ENCODE peak calls at places on chromosomes 12 and 14, in six cellular contexts. M is psoas muscle, W is adrenal gland, H is pancreas, U is A549, R is hepatocyte. J is an unnamed sample.

GRCh38 chr12:111410229-111411186 is 4.8 kb downstream of the SH2B3 start:
- DNase-seq in M (no peak), W (peak; percentile 73), H (peak; percentile 74), U (no peak), R (no peak), J (no peak)

GRCh38 chr12:55700255-55701018 is 7.3 kb downstream of the ITGA7 start:
- DNase-seq in M (peak; percentile 75), W (no peak), H (no peak), U (no peak), R (no peak), J (peak; percentile 73)

GRCh38 chr12:11623382-11623781 is 26.1 kb upstream of the ETV6 start:
- DNase-seq in M (no peak), W (no peak), H (no peak), U (no peak), R (peak; percentile 18), J (no peak)

GRCh38 chr14:69355155-69355954 is 42.7 kb downstream of the ERH start:
- DNase-seq in M (peak; percentile 31), W (no peak), H (no peak), U (no peak), R (peak; percentile 34), J (no peak)

GRCh38 chr14:68564826-68565760 is 227.8 kb downstream of the ZFP36L1 start:
- DNase-seq in M (no peak), W (no peak), H (no peak), U (no peak), R (no peak), J (peak; percentile 53)

GRCh38 chr12:5094550-5094949 is 50.9 kb downstream of the KCNA5 start:
- DNase-seq in M (no peak), W (no peak), H (no peak), U (no peak), R (no peak), J (no peak)

GRCh38 chr14:68890173-68890931 is 88.8 kb downstream of the ACTN1 start:
- DNase-seq in M (no peak), W (no peak), H (no peak), U (no peak), R (no peak), J (no peak)

GRCh38 chr14:51462182-51462581 is 189.5 kb upstream of the FRMD6 start:
- DNase-seq in M (no peak), W (no peak), H (no peak), U (no peak), R (no peak), J (peak; percentile 85)

GRCh38 chr12:106276032-106276728 is 26.4 kb upstream of the TCP11L2 start:
- DNase-seq in M (no peak), W (no peak), H (no peak), U (no peak), R (no peak), J (no peak)

GRCh38 chr14:95255487-95255886 is 64.2 kb downstream of the CLMN start:
- DNase-seq in M (peak; percentile 37), W (peak; percentile 47), H (no peak), U (peak; percentile 81), R (peak; percentile 86), J (peak; percentile 53)

GRCh38 chr12:79531547-79531946 is 159.2 kb downstream of the PAWR start:
- DNase-seq in M (no peak), W (no peak), H (no peak), U (no peak), R (peak; percentile 13), J (no peak)

GRCh38 chr14:96268426-96269358 is 12.7 kb downstream of the BDKRB1 start:
- DNase-seq in M (peak; percentile 65), W (peak; percentile 49), H (no peak), U (peak; percentile 82), R (peak; percentile 81), J (peak; percentile 95)

GRCh38 chr12:40016960-40017359 is 88.9 kb downstream of the SLC2A13 start:
- DNase-seq in M (no peak), W (no peak), H (no peak), U (peak; percentile 18), R (peak; percentile 42), J (no peak)

GRCh38 chr14:23559010-23559920 is 3.2 kb downstream of the THTPA start:
- DNase-seq in M (peak; percentile 53), W (peak; percentile 74), H (peak; percentile 25), U (peak; percentile 72), R (peak; percentile 79), J (no peak)

GRCh38 chr12:57755454-57756372 is 810 bp downstream of the MARCHF9 start:
- DNase-seq in M (no peak), W (no peak), H (peak; percentile 90), U (no peak), R (peak; percentile 71), J (no peak)

GRCh38 chr12:54276368-54276767 is 3.6 kb downstream of the CBX5 start:
- DNase-seq in M (no peak), W (no peak), H (no peak), U (no peak), R (no peak), J (no peak)

GRCh38 chr14:74109369-74109768 is 24.6 kb downstream of the LIN52 start:
- DNase-seq in M (no peak), W (no peak), H (no peak), U (no peak), R (no peak), J (no peak)

GRCh38 chr12:11958216-11959091 is 112.3 kb upstream of the BCL2L14 start:
- DNase-seq in M (no peak), W (no peak), H (no peak), U (peak; percentile 42), R (peak; percentile 16), J (peak; percentile 84)

GRCh38 chr12:108390495-108391203 is 51.5 kb upstream of the CMKLR1 start:
- DNase-seq in M (no peak), W (no peak), H (no peak), U (no peak), R (no peak), J (no peak)

GRCh38 chr12:22256076-22256475 is 78.4 kb downstream of the ST8SIA1 start:
- DNase-seq in M (no peak), W (no peak), H (no peak), U (no peak), R (peak; percentile 35), J (no peak)

GRCh38 chr14:70096866-70097265 is 91.9 kb downstream of the SLC8A3 start:
- DNase-seq in M (no peak), W (no peak), H (no peak), U (peak; percentile 13), R (peak; percentile 27), J (no peak)

GRCh38 chr12:5944053-5944452 is 1.0 kb downstream of the ANO2 start:
- DNase-seq in M (no peak), W (no peak), H (peak; percentile 30), U (no peak), R (no peak), J (no peak)

GRCh38 chr14:52413729-52414453 is 99.8 kb downstream of the PTGER2 start:
- DNase-seq in M (no peak), W (no peak), H (no peak), U (no peak), R (no peak), J (peak; percentile 3)

GRCh38 chr12:101713930-101714329 is 16.5 kb downstream of the CHPT1 start:
- DNase-seq in M (no peak), W (no peak), H (no peak), U (no peak), R (no peak), J (no peak)

GRCh38 chr12:6425588-6426531 is 18.9 kb upstream of the CD27 start:
- DNase-seq in M (peak; percentile 28), W (peak; percentile 88), H (no peak), U (no peak), R (no peak), J (no peak)

GRCh38 chr12:9750276-9751203 is 10.2 kb downstream of the CD69 start:
- DNase-seq in M (no peak), W (no peak), H (no peak), U (peak; percentile 74), R (peak; percentile 78), J (no peak)

GRCh38 chr12:113142173-113142885 is 6.8 kb upstream of the RASAL1 start:
- DNase-seq in M (no peak), W (peak; percentile 78), H (peak; percentile 88), U (no peak), R (no peak), J (no peak)

GRCh38 chr12:13044859-13045384 is 741 bp downstream of the FAM234B start:
- DNase-seq in M (no peak), W (no peak), H (no peak), U (no peak), R (no peak), J (peak; percentile 7)

GRCh38 chr14:34931206-34931605 is 51.6 kb upstream of the SRP54 start:
- DNase-seq in M (no peak), W (no peak), H (no peak), U (no peak), R (no peak), J (peak; percentile 8)

GRCh38 chr14:94876306-94876705 is 106.4 kb upstream of the GSC start:
- DNase-seq in M (no peak), W (no peak), H (no peak), U (no peak), R (no peak), J (no peak)

GRCh38 chr14:83162351-83162929 is 1628.8 kb upstream of the SEL1L start:
- DNase-seq in M (no peak), W (no peak), H (no peak), U (no peak), R (no peak), J (no peak)

GRCh38 chr12:57130941-57131340 is 2.7 kb downstream of the LRP1 start:
- DNase-seq in M (no peak), W (no peak), H (no peak), U (no peak), R (peak; percentile 43), J (no peak)

GRCh38 chr14:61567838-61568571 is 127.3 kb upstream of the HIF1A start:
- DNase-seq in M (no peak), W (peak; percentile 50), H (no peak), U (no peak), R (no peak), J (no peak)
- H3K4me1 ChIP-seq in M (peaks cover 19% of the 10 kb centered on the region), W (peaks cover 58% of the 10 kb centered on the region), H (peaks cover 11% of the 10 kb centered on the region), U (peaks cover 63% of the 10 kb centered on the region), R (peaks cover 53% of the 10 kb centered on the region), J (peaks cover 46% of the 10 kb centered on the region)

DNA sequence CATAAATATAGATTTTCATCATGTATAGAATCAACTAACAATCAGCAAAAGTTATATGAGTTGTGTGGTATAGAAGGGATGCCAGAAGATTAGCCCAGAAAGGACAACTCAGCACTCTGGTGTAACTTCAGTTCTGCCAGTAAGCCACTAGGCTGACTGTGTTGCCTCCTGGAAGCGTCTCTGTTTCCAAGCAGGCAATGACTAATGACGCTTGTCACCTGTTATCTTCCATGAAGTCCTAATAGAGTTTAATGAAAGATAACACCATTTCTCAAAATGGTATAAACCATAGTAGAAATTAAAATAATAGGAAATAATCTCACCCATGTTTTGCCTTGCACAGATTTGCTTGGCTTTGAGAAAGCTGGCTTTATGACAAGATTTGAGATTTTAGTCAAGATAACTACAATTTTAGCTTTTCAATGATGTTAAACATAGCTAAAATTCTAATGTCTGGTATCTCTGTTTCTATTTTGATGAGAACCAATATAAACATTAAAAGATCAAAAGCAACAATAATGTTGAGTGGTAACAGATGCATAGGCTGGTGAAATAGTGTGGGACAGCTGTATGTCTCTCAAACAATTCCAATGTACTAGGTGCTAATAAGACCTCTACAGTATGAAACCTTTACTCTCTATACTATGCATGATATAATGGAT is 9.0 kb upstream of the RNU6-7 start:
- DNase-seq in M (no peak), W (no peak), H (no peak), U (no peak), R (no peak), J (no peak)
- TF ChIP-seq CTCF in M (no peak), W (no peak), H (no peak), U (no peak), R (no peak), J (no peak)

GRCh38 chr12:27524839-27525238 is 833 bp downstream of the PPFIBP1 start:
- DNase-seq in M (no peak), W (no peak), H (no peak), U (peak; percentile 23), R (peak; percentile 28), J (no peak)
- H3K27ac ChIP-seq in M (peak overlapping the region; percentile 94), W (peak overlapping the region; percentile 44), H (peak overlapping the region; percentile 92), U (peak overlapping the region; percentile 86), R (peak overlapping the region; percentile 89), J (peak overlapping the region; percentile 87)

GRCh38 chr14:104681689-104682074 is 7.7 kb upstream of the INF2 start:
- DNase-seq in M (peak; percentile 87), W (peak; percentile 91), H (peak; percentile 87), U (peak; percentile 91), R (peak; percentile 84), J (no peak)
- H3K4me1 ChIP-seq in M (peaks cover 39% of the 10 kb centered on the region), W (peaks cover 60% of the 10 kb centered on the region), H (peaks cover 16% of the 10 kb centered on the region), U (peaks cover 85% of the 10 kb centered on the region), R (peaks cover 62% of the 10 kb centered on the region), J (peaks cover 17% of the 10 kb centered on the region)